ENCODE peak calls at places on chromosomes 4 and X, in four cellular contexts. One of them, this sample, is unnamed. For H3K36me3, the result is how much of the 10 kb centered on the place peaks cover.

GRCh38 chr4:43587746-43588145 is 695.2 kb downstream of the GRXCR1 start:
- DNase-seq in PC-3: no peak
- DNase-seq in suprapubic skin: no peak
- DNase-seq in CD8-positive, alpha-beta T cell: no peak
- DNase-seq in this sample: no peak

GRCh38 chr4:188818300-188818699 is 679.1 kb downstream of the TRIML1 start:
- DNase-seq in PC-3: no peak
- DNase-seq in suprapubic skin: no peak
- DNase-seq in CD8-positive, alpha-beta T cell: no peak
- DNase-seq in this sample: no peak

GRCh38 chr4:174983128-174983750 is 65.1 kb downstream of the ADAM29 start:
- DNase-seq in PC-3: no peak
- DNase-seq in suprapubic skin: no peak
- DNase-seq in CD8-positive, alpha-beta T cell: no peak
- DNase-seq in this sample: no peak

GRCh38 chr4:160375746-160376452 is 1273.0 kb downstream of the RAPGEF2 start:
- DNase-seq in PC-3: peak
- DNase-seq in suprapubic skin: no peak
- DNase-seq in CD8-positive, alpha-beta T cell: no peak
- DNase-seq in this sample: peak

GRCh38 chr4:88758264-88758663 is 60.6 kb upstream of the NAP1L5 start:
- DNase-seq in PC-3: peak
- DNase-seq in suprapubic skin: no peak
- DNase-seq in CD8-positive, alpha-beta T cell: no peak
- DNase-seq in this sample: no peak

GRCh38 chr4:70426789-70427188 is 29.0 kb downstream of the OPRPN start:
- DNase-seq in PC-3: no peak
- DNase-seq in suprapubic skin: no peak
- DNase-seq in CD8-positive, alpha-beta T cell: no peak
- DNase-seq in this sample: no peak

GRCh38 chrX:135112096-135112729 is 8.1 kb downstream of the ETDB start:
- DNase-seq in PC-3: peak
- DNase-seq in suprapubic skin: no peak
- DNase-seq in CD8-positive, alpha-beta T cell: peak
- DNase-seq in this sample: peak

GRCh38 chr4:138202686-138203085 is 39.5 kb downstream of the SLC7A11 start:
- DNase-seq in PC-3: peak
- DNase-seq in suprapubic skin: no peak
- DNase-seq in CD8-positive, alpha-beta T cell: no peak
- DNase-seq in this sample: no peak

GRCh38 chrX:119040432-119040831 is 32.4 kb upstream of the CT47C1 start:
- DNase-seq in PC-3: no peak
- DNase-seq in suprapubic skin: no peak
- DNase-seq in CD8-positive, alpha-beta T cell: no peak
- DNase-seq in this sample: no peak

GRCh38 chr4:20137176-20137575 is 114.5 kb upstream of the SLIT2 start:
- DNase-seq in PC-3: no peak
- DNase-seq in suprapubic skin: no peak
- DNase-seq in CD8-positive, alpha-beta T cell: no peak
- DNase-seq in this sample: peak

GRCh38 chr4:122602277-122603142 is 18.4 kb downstream of the IL21 start:
- DNase-seq in PC-3: peak
- DNase-seq in suprapubic skin: no peak
- DNase-seq in CD8-positive, alpha-beta T cell: no peak
- DNase-seq in this sample: peak

GRCh38 chr4:140675599-140676231 is 80.5 kb downstream of the TBC1D9 start:
- DNase-seq in PC-3: peak
- DNase-seq in suprapubic skin: no peak
- DNase-seq in CD8-positive, alpha-beta T cell: peak
- DNase-seq in this sample: peak

GRCh38 chr4:37389967-37390580 is 145.5 kb downstream of the NWD2 start:
- DNase-seq in PC-3: peak
- DNase-seq in suprapubic skin: no peak
- DNase-seq in CD8-positive, alpha-beta T cell: no peak
- DNase-seq in this sample: peak

GRCh38 chr4:145939241-145939640 is 618 bp upstream of the ZNF827 start:
- DNase-seq in PC-3: peak
- DNase-seq in suprapubic skin: no peak
- DNase-seq in CD8-positive, alpha-beta T cell: no peak
- DNase-seq in this sample: no peak

GRCh38 chrX:9865804-9866471 is 79.7 kb downstream of the SHROOM2 start:
- DNase-seq in PC-3: peak
- DNase-seq in suprapubic skin: no peak
- DNase-seq in CD8-positive, alpha-beta T cell: no peak
- DNase-seq in this sample: peak

GRCh38 chr4:117965608-117966007 is 68.7 kb upstream of the NDST3 start:
- DNase-seq in PC-3: no peak
- DNase-seq in suprapubic skin: no peak
- DNase-seq in CD8-positive, alpha-beta T cell: no peak
- DNase-seq in this sample: no peak

GRCh38 chr4:8608714-8609391 is 16.3 kb downstream of the CPZ start:
- DNase-seq in PC-3: no peak
- DNase-seq in suprapubic skin: no peak
- DNase-seq in CD8-positive, alpha-beta T cell: no peak
- DNase-seq in this sample: no peak

GRCh38 chr4:15719506-15719905 is 16.6 kb downstream of the BST1 start:
- DNase-seq in PC-3: no peak
- DNase-seq in suprapubic skin: no peak
- DNase-seq in CD8-positive, alpha-beta T cell: no peak
- DNase-seq in this sample: no peak

GRCh38 chrX:115232933-115233496 is 881 bp downstream of the LRCH2 start:
- DNase-seq in PC-3: no peak
- DNase-seq in suprapubic skin: no peak
- DNase-seq in CD8-positive, alpha-beta T cell: no peak
- DNase-seq in this sample: no peak

GRCh38 chr4:165700855-165701254 is 172.2 kb upstream of the TLL1 start:
- DNase-seq in PC-3: peak
- DNase-seq in suprapubic skin: no peak
- DNase-seq in CD8-positive, alpha-beta T cell: no peak
- DNase-seq in this sample: no peak

GRCh38 chrX:128816919-128817318 is 706.4 kb downstream of the SMARCA1 start:
- DNase-seq in PC-3: peak
- DNase-seq in suprapubic skin: no peak
- DNase-seq in CD8-positive, alpha-beta T cell: no peak
- DNase-seq in this sample: no peak

GRCh38 chr4:100016191-100016590 is 66.1 kb upstream of the H2AZ1 start:
- DNase-seq in PC-3: peak
- DNase-seq in suprapubic skin: no peak
- DNase-seq in CD8-positive, alpha-beta T cell: no peak
- DNase-seq in this sample: no peak

GRCh38 chrX:149272690-149273463 is 232.2 kb downstream of the IDS start:
- DNase-seq in PC-3: no peak
- DNase-seq in suprapubic skin: no peak
- DNase-seq in CD8-positive, alpha-beta T cell: no peak
- DNase-seq in this sample: no peak
- H3K36me3 ChIP-seq in PC-3: under half
- H3K36me3 ChIP-seq in suprapubic skin: under half
- H3K36me3 ChIP-seq in CD8-positive, alpha-beta T cell: under half
- H3K36me3 ChIP-seq in this sample: under half

GRCh38 chrX:53280703-53281320 is 572 bp downstream of the IQSEC2 start:
- DNase-seq in PC-3: peak
- DNase-seq in suprapubic skin: no peak
- DNase-seq in CD8-positive, alpha-beta T cell: no peak
- DNase-seq in this sample: peak
- H3K4me3 ChIP-seq in PC-3: peak
- H3K4me3 ChIP-seq in suprapubic skin: peak
- H3K4me3 ChIP-seq in CD8-positive, alpha-beta T cell: no peak
- H3K4me3 ChIP-seq in this sample: peak

GRCh38 chr4:42404001-42404400 is 6.7 kb downstream of the SHISA3 start:
- DNase-seq in PC-3: peak
- DNase-seq in suprapubic skin: no peak
- DNase-seq in CD8-positive, alpha-beta T cell: no peak
- DNase-seq in this sample: no peak
- TF ChIP-seq CTCF in PC-3: peak
- TF ChIP-seq CTCF in suprapubic skin: no peak
- TF ChIP-seq CTCF in CD8-positive, alpha-beta T cell: no peak
- TF ChIP-seq CTCF in this sample: peak

DNA sequence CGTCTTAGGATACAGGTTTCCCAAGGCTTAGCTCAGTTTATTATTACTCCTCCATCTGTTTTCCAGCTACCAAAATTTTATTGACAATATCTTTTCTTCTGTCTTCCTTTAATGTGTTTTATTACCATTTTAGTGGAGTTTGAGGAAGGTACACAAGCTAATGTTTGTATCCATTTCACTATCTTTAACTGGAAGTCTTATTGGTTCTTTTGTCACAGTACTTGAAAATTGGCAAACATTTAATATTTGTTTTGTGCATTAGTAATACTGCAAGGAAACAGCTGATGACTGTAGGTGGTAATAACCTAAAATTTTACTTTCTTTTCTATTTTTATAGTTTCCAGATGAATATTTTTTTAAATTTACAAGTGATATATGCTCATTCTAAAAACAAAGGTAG is 9.3 kb upstream of the ARL9 start:
- DNase-seq in PC-3: peak
- DNase-seq in suprapubic skin: no peak
- DNase-seq in CD8-positive, alpha-beta T cell: no peak
- DNase-seq in this sample: no peak
- H3K36me3 ChIP-seq in PC-3: under half
- H3K36me3 ChIP-seq in suprapubic skin: half or more
- H3K36me3 ChIP-seq in CD8-positive, alpha-beta T cell: under half
- H3K36me3 ChIP-seq in this sample: half or more

GRCh38 chr4:1766336-1767057 is 26.6 kb upstream of the FGFR3 start:
- DNase-seq in PC-3: no peak
- DNase-seq in suprapubic skin: no peak
- DNase-seq in CD8-positive, alpha-beta T cell: no peak
- DNase-seq in this sample: no peak
- H3K4me3 ChIP-seq in PC-3: no peak
- H3K4me3 ChIP-seq in suprapubic skin: peak
- H3K4me3 ChIP-seq in CD8-positive, alpha-beta T cell: no peak
- H3K4me3 ChIP-seq in this sample: peak

DNA sequence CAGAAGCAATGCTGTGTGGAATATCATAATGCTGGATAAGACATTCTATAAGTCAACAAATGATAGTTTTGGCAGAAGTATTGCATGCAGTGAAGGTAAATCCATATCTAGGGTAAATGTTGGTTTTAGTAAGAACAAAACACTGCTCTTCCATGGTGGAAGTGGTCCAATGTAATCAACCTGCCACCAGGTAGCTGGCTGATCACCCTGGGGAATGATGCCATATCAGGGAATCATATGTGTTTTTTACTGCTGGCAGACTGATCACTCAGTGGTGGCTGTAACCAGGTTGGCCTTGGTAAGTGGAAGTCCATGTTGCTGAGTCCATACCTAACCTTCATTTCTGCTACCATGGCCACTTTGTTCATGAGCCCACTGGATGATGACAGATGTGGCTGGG is 74.0 kb upstream of the CENPE start:
- DNase-seq in PC-3: no peak
- DNase-seq in suprapubic skin: no peak
- DNase-seq in CD8-positive, alpha-beta T cell: no peak
- DNase-seq in this sample: no peak
- TF ChIP-seq CTCF in PC-3: no peak
- TF ChIP-seq CTCF in suprapubic skin: no peak
- TF ChIP-seq CTCF in CD8-positive, alpha-beta T cell: no peak
- TF ChIP-seq CTCF in this sample: no peak

GRCh38 chr4:2685541-2685940 is 70.6 kb downstream of the TNIP2 start:
- DNase-seq in PC-3: no peak
- DNase-seq in suprapubic skin: no peak
- DNase-seq in CD8-positive, alpha-beta T cell: no peak
- DNase-seq in this sample: no peak
- H3K36me3 ChIP-seq in PC-3: under half
- H3K36me3 ChIP-seq in suprapubic skin: half or more
- H3K36me3 ChIP-seq in CD8-positive, alpha-beta T cell: under half
- H3K36me3 ChIP-seq in this sample: under half

GRCh38 chr4:11069581-11069980 is 359.1 kb downstream of the HS3ST1 start:
- DNase-seq in PC-3: no peak
- DNase-seq in suprapubic skin: no peak
- DNase-seq in CD8-positive, alpha-beta T cell: no peak
- DNase-seq in this sample: no peak
- H3K4me3 ChIP-seq in PC-3: no peak
- H3K4me3 ChIP-seq in suprapubic skin: no peak
- H3K4me3 ChIP-seq in CD8-positive, alpha-beta T cell: no peak
- H3K4me3 ChIP-seq in this sample: no peak

GRCh38 chrX:133046601-133047000 is 50.3 kb downstream of the USP26 start:
- DNase-seq in PC-3: no peak
- DNase-seq in suprapubic skin: no peak
- DNase-seq in CD8-positive, alpha-beta T cell: no peak
- DNase-seq in this sample: no peak

GRCh38 chrX:133042260-133042659 is 54.6 kb downstream of the USP26 start:
- DNase-seq in PC-3: no peak
- DNase-seq in suprapubic skin: no peak
- DNase-seq in CD8-positive, alpha-beta T cell: no peak
- DNase-seq in this sample: no peak

GRCh38 chrX:133048751-133049150 is 48.2 kb downstream of the USP26 start:
- DNase-seq in PC-3: no peak
- DNase-seq in suprapubic skin: no peak
- DNase-seq in CD8-positive, alpha-beta T cell: no peak
- DNase-seq in this sample: no peak

GRCh38 chrX:133045986-133046385 is 50.9 kb downstream of the USP26 start:
- DNase-seq in PC-3: peak
- DNase-seq in suprapubic skin: no peak
- DNase-seq in CD8-positive, alpha-beta T cell: no peak
- DNase-seq in this sample: peak
- TF ChIP-seq CTCF in PC-3: peak
- TF ChIP-seq CTCF in suprapubic skin: no peak
- TF ChIP-seq CTCF in CD8-positive, alpha-beta T cell: no peak
- TF ChIP-seq CTCF in this sample: peak

DNA sequence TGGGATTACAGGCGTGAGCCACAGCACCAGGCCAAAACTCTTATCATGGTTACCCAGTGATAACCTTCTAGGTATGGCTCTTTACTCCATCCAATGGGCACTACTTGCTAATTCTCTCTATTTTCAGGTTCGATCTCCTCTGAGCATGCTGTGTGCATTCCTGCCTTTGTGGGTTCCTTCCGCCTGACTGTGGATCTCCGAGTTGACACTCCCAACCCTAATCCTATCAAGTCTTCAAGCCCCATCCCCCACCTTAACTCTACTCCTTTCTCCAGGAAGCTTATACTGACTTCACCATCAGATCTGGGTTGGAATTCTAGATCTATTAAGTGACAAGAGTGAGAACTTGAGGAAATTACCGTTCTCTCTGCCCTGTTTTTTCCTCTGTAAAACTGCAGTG is 64.6 kb downstream of the ZAR1 start:
- DNase-seq in PC-3: no peak
- DNase-seq in suprapubic skin: no peak
- DNase-seq in CD8-positive, alpha-beta T cell: no peak
- DNase-seq in this sample: no peak
- H3K36me3 ChIP-seq in PC-3: under half
- H3K36me3 ChIP-seq in suprapubic skin: half or more
- H3K36me3 ChIP-seq in CD8-positive, alpha-beta T cell: under half
- H3K36me3 ChIP-seq in this sample: under half

This sample was measured in brain microvascular endothelial cell.